ENCODE peak calls at places on chromosome 5, in nine cellular contexts. O is AG04449, J is lower leg skin, W is fibroblast of pulmonary artery, L is cardiac muscle cell, A is osteocyte, T is dorsolateral prefrontal cortex, V is PC-3, F is GM20000. D is an unnamed sample.

GRCh38 chr5:59466271-59466670 is 427.3 kb downstream of the PDE4D start:
- DNase-seq in O (no peak), J (no peak), W (no peak), L (peak; percentile 34), A (no peak), T (no peak), V (no peak), F (no peak), D (no peak)

GRCh38 chr5:172188893-172189692 is 1.1 kb upstream of the STK10 start:
- DNase-seq in O (no peak), J (peak; percentile 84), W (no peak), L (no peak), A (no peak), T (no peak), V (no peak), F (no peak), D (no peak)

GRCh38 chr5:1768283-1769000 is 31.2 kb downstream of the MRPL36 start:
- DNase-seq in O (no peak), J (no peak), W (no peak), L (no peak), A (no peak), T (no peak), V (no peak), F (no peak), D (no peak)

GRCh38 chr5:1824903-1825841 is 24.0 kb downstream of the NDUFS6 start:
- DNase-seq in O (no peak), J (peak; percentile 80), W (no peak), L (no peak), A (no peak), T (no peak), V (no peak), F (no peak), D (no peak)

GRCh38 chr5:177369050-177369912 is 11.6 kb downstream of the RGS14 start:
- DNase-seq in O (no peak), J (no peak), W (peak; percentile 31), L (peak; percentile 38), A (no peak), T (no peak), V (peak; percentile 61), F (peak; percentile 79), D (peak; percentile 35)

GRCh38 chr5:40367260-40367659 is 312.5 kb upstream of the PTGER4 start:
- DNase-seq in O (no peak), J (no peak), W (peak; percentile 16), L (peak; percentile 13), A (no peak), T (no peak), V (no peak), F (no peak), D (no peak)

GRCh38 chr5:96492654-96493053 is 59.6 kb upstream of the PCSK1 start:
- DNase-seq in O (no peak), J (no peak), W (peak; percentile 80), L (peak; percentile 58), A (no peak), T (no peak), V (peak; percentile 3), F (no peak), D (no peak)

GRCh38 chr5:133916914-133917313 is 51.5 kb downstream of the C5orf15 start:
- DNase-seq in O (no peak), J (no peak), W (no peak), L (no peak), A (no peak), T (no peak), V (no peak), F (no peak), D (no peak)

GRCh38 chr5:55993628-55994501 is 898 bp downstream of the IL6ST start:
- DNase-seq in O (no peak), J (no peak), W (peak; percentile 28), L (no peak), A (no peak), T (no peak), V (peak; percentile 6), F (peak; percentile 49), D (peak; percentile 54)

GRCh38 chr5:177964471-177964870 is 31.6 kb downstream of the PROP1 start:
- DNase-seq in O (no peak), J (peak; percentile 40), W (no peak), L (no peak), A (peak; percentile 66), T (no peak), V (no peak), F (no peak), D (no peak)

GRCh38 chr5:156383510-156383909 is 56.5 kb downstream of the SGCD start:
- DNase-seq in O (no peak), J (no peak), W (peak; percentile 53), L (peak; percentile 67), A (no peak), T (no peak), V (no peak), F (no peak), D (peak; percentile 10)

GRCh38 chr5:72387985-72388384 is 67.8 kb downstream of the PTCD2 start:
- DNase-seq in O (no peak), J (no peak), W (peak; percentile 91), L (peak; percentile 77), A (no peak), T (no peak), V (peak; percentile 87), F (no peak), D (peak; percentile 86)

GRCh38 chr5:178114325-178115135 is 1.2 kb downstream of the N4BP3 start:
- DNase-seq in O (no peak), J (peak; percentile 89), W (no peak), L (no peak), A (no peak), T (peak; percentile 56), V (no peak), F (no peak), D (no peak)

GRCh38 chr5:177439518-177440053 is 7.0 kb upstream of the PRR7 start:
- DNase-seq in O (no peak), J (no peak), W (no peak), L (no peak), A (no peak), T (no peak), V (no peak), F (no peak), D (no peak)

GRCh38 chr5:139708877-139709586 is 60.9 kb downstream of the CXXC5 start:
- DNase-seq in O (no peak), J (no peak), W (no peak), L (peak; percentile 59), A (peak; percentile 91), T (peak; percentile 66), V (no peak), F (peak; percentile 73), D (peak; percentile 28)

DNA sequence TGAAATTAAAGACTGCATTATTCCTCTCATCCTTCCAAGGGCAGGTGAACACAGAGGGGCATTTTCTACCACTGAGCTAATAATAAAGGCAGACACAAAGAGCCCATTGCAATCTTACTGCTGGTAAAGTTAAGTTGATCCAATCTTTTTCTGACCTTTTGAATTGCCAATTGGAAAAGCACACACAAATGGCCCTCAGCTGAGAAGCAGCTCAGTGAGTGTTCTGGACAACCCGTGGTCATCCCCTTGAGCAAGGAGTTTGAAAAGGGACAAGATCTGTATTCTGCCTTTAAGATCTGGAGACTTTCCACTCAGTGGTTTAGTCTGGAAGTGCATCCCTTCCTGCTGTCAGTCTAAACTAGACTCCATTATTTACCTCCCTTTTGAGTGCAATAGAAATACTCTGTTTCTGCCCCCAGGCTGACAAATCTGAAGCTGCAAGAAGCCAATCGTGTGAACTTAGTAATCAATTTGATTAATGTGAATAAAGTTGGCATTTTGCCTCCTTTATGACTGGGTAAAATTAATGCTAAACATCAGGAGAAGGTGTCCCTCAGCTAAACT is 835.7 kb downstream of the MAT2B start:
- DNase-seq in O (no peak), J (no peak), W (no peak), L (no peak), A (no peak), T (no peak), V (no peak), F (no peak), D (no peak)
- TF ChIP-seq CTCF in O (no peak), J (no peak), W (peak; percentile 16), L (no peak), A (peak; percentile 24), T (no peak), V (no peak), F (no peak), D (no peak)

GRCh38 chr5:135847976-135848375 is 13.5 kb downstream of the SLC25A48 start:
- DNase-seq in O (no peak), J (peak; percentile 58), W (no peak), L (no peak), A (no peak), T (no peak), V (no peak), F (no peak), D (no peak)

GRCh38 chr5:135850231-135850630 is 15.8 kb downstream of the SLC25A48 start:
- DNase-seq in O (no peak), J (peak; percentile 82), W (no peak), L (no peak), A (no peak), T (no peak), V (no peak), F (no peak), D (no peak)

GRCh38 chr5:135851907-135852805 is 17.7 kb downstream of the SLC25A48 start:
- DNase-seq in O (no peak), J (peak; percentile 78), W (no peak), L (no peak), A (no peak), T (no peak), V (no peak), F (no peak), D (no peak)

GRCh38 chr5:135851186-135851906 is 16.9 kb downstream of the SLC25A48 start:
- DNase-seq in O (no peak), J (peak; percentile 67), W (no peak), L (no peak), A (no peak), T (peak; percentile 70), V (no peak), F (no peak), D (no peak)

DNA sequence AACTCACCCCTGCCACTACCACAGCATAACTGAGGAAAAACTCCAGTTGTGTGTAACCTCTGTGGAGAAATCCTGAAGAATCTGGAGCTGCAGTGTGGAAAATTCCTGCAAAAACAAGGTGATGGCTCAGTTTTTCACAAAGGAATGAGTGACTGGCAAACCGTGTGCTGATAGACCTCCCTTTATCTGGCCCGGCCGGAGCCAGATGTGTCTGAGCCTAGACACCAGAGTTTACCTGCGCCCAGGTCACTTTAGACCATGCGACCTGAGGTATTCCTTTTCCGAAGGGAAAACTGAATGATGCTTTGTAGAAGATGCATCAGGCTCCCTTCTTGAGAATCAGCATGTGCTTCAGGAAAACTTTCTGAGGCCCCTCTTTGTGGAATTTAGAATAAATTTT is 16.2 kb downstream of the SLC25A48 start:
- DNase-seq in O (no peak), J (peak; percentile 56), W (no peak), L (no peak), A (no peak), T (no peak), V (no peak), F (no peak), D (no peak)
- TF ChIP-seq CTCF in O (no peak), J (no peak), W (no peak), L (no peak), A (no peak), T (no peak), V (no peak), F (no peak), D (no peak)

GRCh38 chr5:87541033-87541432 is 128.3 kb upstream of the CCNH start:
- DNase-seq in O (no peak), J (no peak), W (peak; percentile 49), L (peak; percentile 66), A (no peak), T (peak; percentile 75), V (peak; percentile 90), F (no peak), D (peak; percentile 55)
- TF ChIP-seq CTCF in O (no peak), J (no peak), W (no peak), L (no peak), A (no peak), T (peak; percentile 50), V (peak; percentile 57), F (no peak), D (peak; percentile 11)

GRCh38 chr5:140806834-140807775 is at the start of gene PCDHA4:
- DNase-seq in O (no peak), J (peak; percentile 81), W (peak; percentile 6), L (peak; percentile 6), A (peak; percentile 91), T (peak; percentile 45), V (peak; percentile 59), F (no peak), D (no peak)
- TF ChIP-seq CTCF in O (peak; percentile 11), J (no peak), W (peak; percentile 15), L (peak; percentile 26), A (peak; percentile 73), T (peak; percentile 46), V (peak; percentile 57), F (no peak), D (peak; percentile 27)